ENCODE peak calls at places on chromosomes 6 and 20, in six cellular contexts. W, O, Y, U, K and N are unnamed samples.

GRCh38 chr6:37433657-37434271 is 743 bp downstream of the CMTR1 start:
- DNase-seq in W (no peak), O (peak), Y (no peak), U (no peak), K (peak), N (peak)

GRCh38 chr6:48826884-48827701 is 636.0 kb downstream of the MMUT start:
- DNase-seq in W (no peak), O (no peak), Y (no peak), U (no peak), K (peak), N (no peak)

GRCh38 chr6:118012944-118013343 is 105.9 kb downstream of the SLC35F1 start:
- DNase-seq in W (no peak), O (no peak), Y (no peak), U (no peak), K (no peak), N (peak)

GRCh38 chr6:145247677-145248419 is 487.5 kb downstream of the EPM2A start:
- DNase-seq in W (no peak), O (no peak), Y (no peak), U (no peak), K (peak), N (no peak)

GRCh38 chr6:106254636-106255035 is 70.9 kb downstream of the ATG5 start:
- DNase-seq in W (no peak), O (no peak), Y (no peak), U (no peak), K (peak), N (no peak)

GRCh38 chr6:51514396-51515051 is 572.9 kb downstream of the PKHD1 start:
- DNase-seq in W (no peak), O (no peak), Y (no peak), U (no peak), K (no peak), N (peak)

GRCh38 chr6:142940487-142940886 is 4.5 kb downstream of the HIVEP2 start:
- DNase-seq in W (no peak), O (no peak), Y (no peak), U (no peak), K (peak), N (no peak)

GRCh38 chr6:165869526-165869925 is 206.5 kb upstream of the PDE10A start:
- DNase-seq in W (no peak), O (no peak), Y (no peak), U (no peak), K (no peak), N (no peak)

GRCh38 chr6:148044261-148044731 is 298.3 kb upstream of the SASH1 start:
- DNase-seq in W (no peak), O (no peak), Y (no peak), U (no peak), K (peak), N (no peak)

GRCh38 chr20:10857362-10858070 is 183.7 kb upstream of the JAG1 start:
- DNase-seq in W (no peak), O (no peak), Y (no peak), U (peak), K (peak), N (peak)

GRCh38 chr6:39366875-39367618 is 44.5 kb upstream of the KCNK16 start:
- DNase-seq in W (no peak), O (no peak), Y (no peak), U (no peak), K (no peak), N (no peak)

GRCh38 chr6:38510205-38510604 is 129.5 kb downstream of the BTBD9 start:
- DNase-seq in W (no peak), O (no peak), Y (no peak), U (no peak), K (peak), N (no peak)

DNA sequence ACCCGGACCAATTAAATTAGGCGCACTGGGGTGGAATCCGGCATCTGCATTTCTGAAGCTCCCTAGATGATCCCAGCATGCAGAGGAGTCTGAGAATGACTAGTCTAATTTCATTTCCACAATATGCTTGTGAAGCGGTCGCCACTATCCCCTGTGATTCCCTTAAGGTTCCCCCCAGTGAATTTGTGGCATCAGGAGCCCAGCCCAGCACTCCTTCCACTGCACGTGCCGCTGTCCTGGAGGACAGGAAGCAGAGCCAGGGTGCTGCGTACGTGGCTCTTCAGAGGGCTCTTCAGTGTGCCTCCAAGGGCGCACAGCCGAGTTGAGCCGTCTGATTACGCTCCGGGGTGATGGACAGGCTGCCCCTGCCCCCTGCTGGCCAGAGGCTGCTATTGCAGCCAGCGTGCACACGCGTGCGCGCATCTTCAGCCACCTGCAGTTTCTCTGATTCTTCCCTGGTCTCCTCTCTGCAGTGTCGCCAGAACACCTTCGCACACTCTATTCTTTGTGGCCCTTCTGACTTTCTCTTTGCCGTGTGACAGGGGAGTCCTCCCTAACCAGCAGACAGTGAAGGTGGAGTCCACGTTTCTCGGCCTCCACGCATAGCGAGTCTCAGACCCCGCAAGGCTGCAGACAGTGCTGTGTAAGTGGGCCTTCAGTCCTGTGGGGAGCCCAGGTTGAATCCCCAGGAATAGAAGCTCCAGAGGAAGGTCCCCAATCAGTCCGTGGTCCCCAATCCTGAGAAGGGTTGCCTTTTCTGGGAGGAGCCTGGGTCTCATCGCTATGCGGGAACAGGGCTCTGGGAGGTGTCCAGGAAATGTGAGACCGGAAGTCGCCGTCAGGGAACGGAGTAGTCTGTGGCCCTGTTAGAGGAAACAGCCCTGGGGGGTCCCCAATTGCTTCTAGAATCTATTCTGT is 16.5 kb upstream of the NCR2 start:
- DNase-seq in W (peak), O (peak), Y (peak), U (peak), K (peak), N (peak)
- H3K4me3 ChIP-seq in W (peak), O (peak), Y (no peak), U (peak), K (peak), N (no peak)

DNA sequence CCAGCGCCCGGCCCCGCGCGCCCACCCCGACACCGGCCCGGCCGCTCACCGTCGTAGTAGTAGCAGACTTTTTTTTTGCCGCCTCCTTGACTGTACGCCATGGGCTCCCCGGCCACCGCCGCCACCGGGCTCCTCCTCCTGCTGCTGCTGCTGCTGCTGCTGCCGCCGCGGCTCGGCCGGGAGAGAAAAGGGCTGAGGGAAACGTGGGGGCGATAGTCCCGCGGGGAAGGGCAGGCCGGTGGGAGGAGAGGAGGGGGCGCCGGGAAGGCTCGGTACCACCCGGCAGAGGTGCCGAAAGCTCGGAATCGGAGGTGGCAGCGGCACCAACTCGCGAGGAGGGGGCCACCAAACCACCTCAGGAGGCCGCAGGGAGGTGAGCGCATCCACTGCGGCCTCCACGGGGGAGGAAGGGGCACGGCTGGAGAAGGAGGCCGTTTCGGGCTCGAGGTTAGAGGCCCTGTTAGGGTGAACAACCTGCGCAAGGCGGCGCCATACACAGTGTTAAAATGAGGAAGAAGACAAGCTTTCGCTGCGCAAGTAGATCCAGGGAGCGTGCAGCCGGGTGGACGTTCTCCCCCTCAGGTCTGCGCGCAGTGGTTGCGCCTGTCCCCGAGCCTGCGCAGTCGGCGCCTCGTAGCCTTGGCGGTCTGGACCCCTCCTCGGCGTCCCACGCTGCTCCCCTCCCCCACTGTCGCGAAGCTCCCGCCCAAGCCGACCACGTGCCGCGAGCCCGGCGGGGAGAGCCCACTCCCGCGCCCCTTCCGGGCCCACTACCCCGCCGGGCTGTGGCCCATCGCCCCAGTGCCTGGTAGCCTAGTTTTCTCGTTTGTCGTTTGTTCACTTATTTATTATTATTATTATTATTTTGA is at the start of gene HDAC2:
- DNase-seq in W (peak), O (peak), Y (peak), U (peak), K (peak), N (peak)
- TF ChIP-seq POLR2A in W (peak), O (peak), Y (peak), U (peak), K (peak), N (peak)

DNA sequence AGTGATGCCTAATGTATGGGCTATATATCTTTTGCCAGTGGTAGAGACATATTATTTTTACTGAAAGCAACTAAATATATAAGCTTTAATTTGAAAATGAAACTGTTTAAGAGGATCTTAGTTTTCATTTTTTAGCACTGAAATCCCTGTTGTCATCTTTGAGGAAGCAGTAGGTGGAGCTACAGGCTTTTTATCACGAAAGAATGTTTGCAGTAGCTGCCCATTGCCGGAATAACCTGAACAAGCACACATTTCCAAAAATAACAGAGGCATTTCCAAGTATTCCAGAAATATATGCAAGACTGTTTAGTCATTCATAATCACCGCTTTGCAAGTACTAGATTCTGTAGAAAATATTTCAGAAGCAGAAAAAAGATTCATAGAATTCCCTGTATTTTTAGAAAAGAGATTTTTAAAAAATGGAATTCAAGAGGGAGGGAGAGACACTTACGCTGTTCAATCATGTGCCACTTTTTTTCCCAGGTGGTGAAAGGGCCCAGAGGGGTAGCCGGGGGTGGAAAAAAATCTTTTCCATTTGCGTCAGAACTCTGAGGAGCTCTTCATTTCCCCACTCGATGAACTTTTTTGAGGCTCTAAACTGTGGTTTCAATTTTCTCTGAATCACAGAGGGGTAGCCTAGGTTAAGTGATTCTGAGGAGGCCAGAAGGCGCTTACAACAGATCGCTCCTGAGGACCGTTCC is 142.5 kb upstream of the FERMT1 start:
- DNase-seq in W (no peak), O (no peak), Y (no peak), U (no peak), K (peak), N (no peak)
- H3K27ac ChIP-seq in W (peak), O (no peak), Y (no peak), U (no peak), K (no peak), N (no peak)

GRCh38 chr20:48682529-48683385 is 145.0 kb downstream of the PREX1 start:
- DNase-seq in W (peak), O (peak), Y (peak), U (peak), K (peak), N (peak)
- H3K4me3 ChIP-seq in W (no peak), O (no peak), Y (no peak), U (no peak), K (no peak), N (no peak)

DNA sequence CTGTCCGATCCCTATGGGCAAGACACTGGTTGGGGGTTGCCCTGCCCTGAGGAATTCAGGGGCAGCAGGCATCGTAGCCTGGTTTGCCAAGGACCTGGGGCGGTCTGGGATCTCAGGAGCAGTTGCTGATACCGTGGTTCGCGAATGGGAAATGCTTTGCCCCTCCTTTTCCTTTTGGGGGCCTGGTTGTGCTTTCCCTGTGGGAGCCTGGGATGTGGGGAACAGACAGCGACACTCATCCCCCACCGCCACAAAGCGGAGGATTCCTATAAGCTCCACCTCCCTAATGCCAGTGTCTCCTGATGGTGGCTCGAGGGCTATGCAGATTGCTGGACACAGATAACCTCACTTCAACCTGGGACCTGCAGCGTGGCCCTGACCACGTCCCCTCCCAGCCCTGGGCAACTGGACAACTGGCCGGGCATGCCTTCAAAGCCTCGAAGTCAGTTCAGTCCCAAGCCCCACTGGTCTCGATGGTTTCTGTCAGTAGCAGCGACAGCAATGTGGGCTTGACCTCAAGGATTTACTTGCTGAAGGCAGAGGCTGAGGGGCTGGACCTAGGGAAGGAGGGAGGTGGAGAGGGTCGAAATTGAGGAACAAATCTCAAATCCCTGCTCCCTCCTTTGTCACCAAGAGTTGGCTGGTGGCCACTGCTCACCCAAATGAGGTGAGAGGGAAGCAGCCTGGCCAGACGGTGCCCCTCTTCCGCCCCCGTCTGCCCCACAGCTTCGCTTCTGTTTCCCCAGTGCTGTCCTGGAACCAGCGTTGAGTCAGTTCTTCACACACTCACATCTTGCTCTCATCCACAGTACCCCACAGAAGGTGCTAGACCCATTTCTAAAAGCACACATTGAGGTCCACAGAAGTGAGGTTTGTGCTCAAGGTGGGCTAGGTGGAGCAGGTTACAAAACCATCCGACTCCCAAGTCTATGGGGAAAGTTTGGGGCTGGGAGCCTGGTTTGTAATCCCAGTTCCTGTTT is 3.5 kb downstream of the CEBPB start:
- DNase-seq in W (no peak), O (no peak), Y (peak), U (no peak), K (peak), N (peak)
- TF ChIP-seq POLR2A in W (no peak), O (no peak), Y (peak), U (no peak), K (peak), N (peak)

DNA sequence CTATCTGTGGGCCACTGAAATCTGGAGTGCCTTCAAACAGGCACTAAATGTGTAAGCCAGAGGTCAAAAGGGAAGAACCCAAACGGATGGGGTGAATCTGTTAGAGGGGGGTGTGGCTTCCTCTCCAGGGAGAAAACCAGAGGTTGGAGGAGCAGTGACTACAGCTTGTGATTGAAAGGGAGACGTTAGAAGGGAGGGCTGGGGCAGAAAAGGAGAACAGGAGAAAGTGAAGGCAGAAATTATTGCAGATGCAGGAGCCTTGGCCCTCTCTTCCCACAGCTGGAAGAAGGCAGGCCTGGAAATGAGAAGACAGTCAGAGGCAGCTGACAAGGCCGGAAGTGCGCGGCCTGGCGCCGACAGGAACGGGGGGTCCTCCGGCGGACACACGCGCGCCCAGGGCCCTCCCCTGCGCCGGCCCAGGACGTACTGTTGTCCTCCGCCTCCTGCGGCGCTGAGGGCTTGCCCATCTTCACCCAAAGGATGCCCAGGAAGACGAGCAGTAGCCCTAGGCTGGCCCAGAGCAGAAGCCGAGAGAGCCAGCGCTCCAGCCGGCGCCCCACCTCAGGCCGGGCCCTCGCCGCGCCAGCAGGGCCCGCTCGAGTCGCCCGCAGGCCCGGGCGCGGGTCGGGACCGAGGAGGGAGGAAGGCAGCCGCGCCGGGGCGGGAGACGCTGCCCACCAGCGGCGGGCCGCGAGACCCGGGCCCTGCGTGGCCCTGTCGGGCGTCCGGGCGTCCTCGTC is 806 bp downstream of the LEMD2 start:
- DNase-seq in W (peak), O (peak), Y (peak), U (peak), K (peak), N (peak)
- H3K27ac ChIP-seq in W (peak), O (peak), Y (peak), U (peak), K (peak), N (peak)

DNA sequence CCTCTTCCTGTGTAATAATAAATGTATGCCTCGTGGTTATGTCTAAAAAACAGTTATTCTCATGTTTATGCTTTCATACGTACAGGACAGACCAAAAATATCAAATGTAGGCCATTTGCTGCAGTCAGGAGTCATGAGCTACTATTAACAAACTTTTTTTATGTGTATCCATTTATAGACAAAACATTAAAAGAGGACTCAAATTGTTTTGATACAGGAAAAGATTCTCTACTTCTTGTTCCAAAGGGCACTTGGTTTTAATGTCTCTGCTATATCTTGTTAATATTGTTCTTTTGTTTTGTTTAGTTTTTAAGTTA is 155.2 kb downstream of the ZDHHC14 start:
- DNase-seq in W (no peak), O (no peak), Y (no peak), U (no peak), K (no peak), N (no peak)
- H3K4me3 ChIP-seq in W (no peak), O (no peak), Y (no peak), U (no peak), K (no peak), N (no peak)

GRCh38 chr20:34108616-34109174 is 3.3 kb downstream of the EIF2S2 start:
- DNase-seq in W (no peak), O (no peak), Y (no peak), U (no peak), K (no peak), N (no peak)
- TF ChIP-seq POLR2A in W (no peak), O (no peak), Y (no peak), U (no peak), K (no peak), N (no peak)